ENCODE peak calls at places on chromosomes 16 and 17, in four cellular contexts. W is fibroblast of pulmonary artery, Z is stomach, L is OCI-LY7. M is an unnamed sample.

GRCh38 chr17:31695456-31696090 is 163.5 kb downstream of the COPRS start:
- DNase-seq in W (no peak), L (no peak), Z (no peak), M (no peak)

GRCh38 chr16:16155234-16155633 is 68.1 kb downstream of the ABCC6 start:
- DNase-seq in L (no peak), Z (no peak), W (no peak), M (no peak)

GRCh38 chr16:20866161-20866772 is 33.9 kb downstream of the DCUN1D3 start:
- DNase-seq in L (no peak), W (peak), Z (peak), M (peak)

GRCh38 chr17:47172698-47173565 is 16.2 kb downstream of the CDC27 start:
- DNase-seq in Z (no peak), L (no peak), W (peak), M (no peak)

GRCh38 chr17:75645889-75646625 is 12.8 kb downstream of the SMIM5 start:
- DNase-seq in L (no peak), W (peak), Z (peak), M (peak)

GRCh38 chr16:51107742-51108141 is 43.3 kb downstream of the SALL1 start:
- DNase-seq in W (no peak), L (no peak), Z (no peak), M (no peak)

GRCh38 chr17:869567-870530 is 87.7 kb downstream of the MRM3 start:
- DNase-seq in Z (peak), L (no peak), W (peak), M (peak)

GRCh38 chr16:70250748-70251650 is 741 bp downstream of the EXOSC6 start:
- DNase-seq in W (peak), L (no peak), Z (peak), M (peak)

GRCh38 chr16:23496826-23497542 is 13.3 kb downstream of the GGA2 start:
- DNase-seq in Z (no peak), L (no peak), W (peak), M (peak)

GRCh38 chr17:64385187-64386083 is 5.2 kb downstream of the PECAM1 start:
- DNase-seq in W (peak), L (no peak), Z (no peak), M (peak)

GRCh38 chr17:9865585-9865984 is 39.5 kb downstream of the RCVRN start:
- DNase-seq in W (peak), L (no peak), Z (no peak), M (no peak)

GRCh38 chr17:55783684-55784245 is 32.9 kb downstream of the PCTP start:
- DNase-seq in W (peak), Z (peak), L (no peak), M (peak)

GRCh38 chr16:86977076-86977676 is 340.0 kb downstream of the C16orf95 start:
- DNase-seq in Z (no peak), L (no peak), W (no peak), M (no peak)

GRCh38 chr17:76585649-76586593 is at the start of gene ST6GALNAC2:
- DNase-seq in W (peak), L (no peak), Z (peak), M (peak)

GRCh38 chr17:45129940-45130639 is 2.2 kb downstream of the PLCD3 start:
- DNase-seq in Z (peak), L (no peak), W (no peak), M (peak)

GRCh38 chr16:17149904-17150483 is 320.8 kb downstream of the XYLT1 start:
- DNase-seq in W (no peak), Z (no peak), L (no peak), M (no peak)

GRCh38 chr17:79612468-79613194 is 1.8 kb upstream of the RBFOX3 start:
- DNase-seq in L (peak), W (peak), Z (peak), M (no peak)

GRCh38 chr16:70683146-70683944 is 2.5 kb downstream of the MTSS2 start:
- DNase-seq in L (no peak), Z (no peak), W (no peak), M (no peak)

GRCh38 chr16:25260416-25260815 is 2.8 kb upstream of the ZKSCAN2 start:
- DNase-seq in W (no peak), L (no peak), Z (no peak), M (peak)

GRCh38 chr17:40779181-40779909 is 3.0 kb downstream of the KRT27 start:
- DNase-seq in W (no peak), Z (no peak), L (no peak), M (peak)

GRCh38 chr17:43018008-43018853 is 4.0 kb downstream of the VAT1 start:
- DNase-seq in W (no peak), Z (no peak), L (no peak), M (no peak)

GRCh38 chr16:68825427-68825826 is 17.9 kb upstream of the TANGO6 start:
- DNase-seq in Z (no peak), L (no peak), W (no peak), M (no peak)

GRCh38 chr16:11078812-11079459 is 134.6 kb downstream of the CLEC16A start:
- DNase-seq in L (no peak), W (peak), Z (no peak), M (no peak)

GRCh38 chr16:77967054-77968035 is 55.0 kb upstream of the CLEC3A start:
- DNase-seq in W (no peak), Z (no peak), L (no peak), M (no peak)

GRCh38 chr16:11669380-11670146 is 1.3 kb downstream of the SNN start:
- DNase-seq in W (peak), Z (no peak), L (peak), M (no peak)

GRCh38 chr17:7476474-7476873 is 3.0 kb downstream of the ZBTB4 start:
- DNase-seq in Z (no peak), W (peak), L (no peak), M (peak)

GRCh38 chr17:57694051-57694450 is 51.0 kb downstream of the CCDC182 start:
- DNase-seq in L (no peak), W (no peak), Z (no peak), M (no peak)

DNA sequence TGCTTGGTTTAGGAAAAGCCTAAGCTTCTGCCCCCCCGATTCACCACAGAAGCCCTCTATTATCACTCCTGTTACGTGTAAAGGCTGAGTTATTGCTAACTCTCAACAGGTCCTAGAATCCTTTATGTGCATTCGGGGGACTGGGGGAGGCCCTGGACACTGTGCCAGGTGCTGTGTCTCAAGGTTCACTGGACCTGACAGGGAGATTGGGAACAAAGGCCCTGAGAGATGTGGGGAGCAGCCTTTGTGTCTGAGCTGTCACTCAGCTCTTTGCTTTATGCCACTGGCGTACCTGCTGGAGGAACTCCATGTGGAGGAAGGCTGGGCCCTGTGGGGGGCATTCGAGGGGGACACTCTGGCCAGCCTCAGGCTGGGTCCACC is 65.9 kb downstream of the METRNL start:
- DNase-seq in W (no peak), L (no peak), Z (no peak), M (no peak)
- H3K4me3 ChIP-seq in W (no peak), L (no peak), Z (no peak), M (no peak)

DNA sequence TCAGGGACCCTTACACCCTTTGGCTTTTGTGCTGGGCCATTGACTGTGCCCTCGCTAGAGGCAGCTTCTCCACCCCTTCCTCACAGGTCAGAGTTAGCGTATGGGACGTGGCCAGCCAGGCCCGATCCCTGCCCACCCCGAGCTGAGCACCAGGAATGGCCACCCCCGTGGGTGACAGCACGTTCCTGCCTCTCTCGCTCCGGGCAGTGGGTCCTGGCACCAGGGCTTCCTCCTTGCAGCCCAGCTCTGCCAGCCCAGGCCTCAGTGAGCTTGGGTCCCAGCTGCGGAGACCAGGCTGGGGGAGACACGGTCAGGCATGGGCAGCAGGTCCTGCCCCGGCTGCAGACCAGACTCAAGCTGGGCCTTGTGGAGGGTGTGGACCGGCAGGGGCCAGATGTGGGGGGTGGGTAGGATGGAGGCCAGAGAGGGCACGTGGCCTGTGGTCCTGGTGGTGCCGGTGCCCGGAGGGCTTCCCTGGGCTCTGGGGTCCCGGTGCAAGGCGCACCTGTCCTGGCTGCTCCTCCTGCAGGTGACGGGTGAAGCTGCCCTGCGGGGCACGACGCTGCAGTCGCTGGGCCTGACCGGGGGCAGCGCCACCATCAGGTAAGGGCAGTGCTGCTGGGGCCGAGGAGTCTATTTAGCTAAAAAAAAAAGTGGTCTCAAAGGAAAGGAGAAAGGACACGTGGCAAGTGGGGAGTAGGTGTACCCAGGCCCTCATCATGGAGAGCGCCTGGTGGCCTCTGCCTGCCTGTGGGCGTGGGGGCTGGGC is 18.2 kb downstream of the ASPSCR1 start:
- DNase-seq in Z (no peak), L (no peak), W (no peak), M (no peak)
- TF ChIP-seq CTCF in Z (no peak), L (no peak), W (no peak), M (no peak)

DNA sequence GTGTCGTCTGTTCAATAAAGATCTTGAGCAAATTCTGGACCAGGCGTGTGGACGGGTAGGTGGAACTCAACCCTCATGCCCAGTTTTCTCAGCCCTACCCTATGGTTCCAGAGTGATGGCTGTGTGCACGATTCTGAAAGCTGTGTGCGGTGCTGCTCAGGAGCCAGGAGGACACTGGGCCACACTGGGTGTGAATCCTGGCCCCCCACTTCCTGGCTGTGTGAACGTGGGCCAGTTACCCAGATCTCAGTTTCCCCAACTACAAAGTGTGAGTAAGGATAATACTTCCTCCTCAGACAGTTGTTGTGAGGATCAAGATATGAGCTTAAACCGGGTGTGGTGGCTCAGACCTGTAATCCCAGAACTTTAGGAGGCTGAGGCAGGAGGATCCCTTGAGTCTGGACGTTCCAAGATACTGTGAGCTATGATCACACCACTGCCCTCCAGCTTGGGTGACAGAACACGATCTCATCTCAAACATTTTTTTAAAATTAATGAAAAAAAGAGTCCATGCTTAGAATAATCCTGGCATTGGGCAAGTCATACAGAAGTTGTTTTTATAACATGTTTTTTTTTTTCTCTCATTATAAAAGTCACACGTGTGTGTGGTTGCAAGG is 14.7 kb upstream of the MPRIP start:
- DNase-seq in L (no peak), Z (no peak), W (no peak), M (peak)
- H3K4me3 ChIP-seq in L (no peak), Z (no peak), W (no peak), M (no peak)

GRCh38 chr17:4933646-4934045 is 1.6 kb downstream of the GP1BA start:
- DNase-seq in Z (no peak), W (no peak), L (no peak), M (no peak)

GRCh38 chr17:4932756-4933155 is 679 bp downstream of the GP1BA start:
- DNase-seq in W (no peak), Z (no peak), L (no peak), M (no peak)

GRCh38 chr17:4936436-4936835 is 3.4 kb downstream of the SLC25A11 start:
- DNase-seq in W (no peak), L (no peak), Z (no peak), M (no peak)

GRCh38 chr17:4935650-4936049 is 3.6 kb downstream of the GP1BA start:
- DNase-seq in Z (no peak), W (no peak), L (no peak), M (no peak)

DNA sequence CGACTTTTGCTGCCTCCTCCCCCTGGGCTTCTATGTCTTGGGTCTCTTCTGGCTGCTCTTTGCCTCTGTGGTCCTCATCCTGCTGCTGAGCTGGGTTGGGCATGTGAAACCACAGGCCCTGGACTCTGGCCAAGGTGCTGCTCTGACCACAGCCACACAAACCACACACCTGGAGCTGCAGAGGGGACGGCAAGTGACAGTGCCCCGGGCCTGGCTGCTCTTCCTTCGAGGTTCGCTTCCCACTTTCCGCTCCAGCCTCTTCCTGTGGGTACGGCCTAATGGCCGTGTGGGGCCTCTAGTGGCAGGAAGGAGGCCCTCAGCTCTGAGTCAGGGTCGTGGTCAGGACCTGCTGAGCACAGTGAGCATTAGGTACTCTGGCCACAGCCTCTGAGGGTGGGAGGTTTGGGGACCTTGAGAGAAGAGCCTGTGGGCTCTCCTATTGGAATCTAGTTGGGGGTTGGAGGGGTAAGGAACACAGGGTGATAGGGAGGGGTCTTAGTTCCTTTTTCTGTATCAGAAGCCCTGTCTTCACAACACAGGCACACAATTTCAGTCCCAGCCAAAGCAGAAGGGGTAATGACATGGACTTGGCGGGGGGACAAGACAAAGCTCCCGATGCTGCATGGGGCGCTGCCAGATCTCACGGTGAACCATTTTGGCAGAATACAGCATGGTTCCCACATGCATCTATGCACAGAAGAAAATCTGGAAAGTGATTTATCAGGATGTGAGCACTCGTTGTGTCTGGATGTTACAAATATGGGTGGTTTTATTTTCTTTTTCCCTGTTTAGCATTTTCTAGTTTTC is 2.3 kb downstream of the GP1BA start:
- DNase-seq in W (peak), L (no peak), Z (peak), M (peak)
- TF ChIP-seq CTCF in W (peak), L (peak), Z (no peak), M (peak)

DNA sequence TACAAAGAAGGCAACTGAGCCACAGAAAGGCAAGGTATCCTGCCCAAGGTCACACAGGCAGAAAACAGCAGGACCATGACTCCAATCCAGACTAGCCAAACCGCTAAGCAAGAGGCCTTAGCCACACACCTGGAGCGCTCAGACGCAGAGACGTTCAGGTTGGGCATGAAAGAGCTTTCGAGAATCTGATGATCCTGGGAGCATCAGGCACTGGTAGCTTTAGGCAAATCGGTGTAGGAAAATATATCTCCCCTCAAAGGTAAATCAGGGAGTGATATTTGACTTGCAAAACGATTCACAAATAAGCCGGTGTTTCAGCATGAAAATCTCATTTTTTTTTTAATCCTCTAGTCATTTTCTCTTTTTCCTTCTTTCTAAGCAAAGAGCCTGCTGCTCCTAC is 279.0 kb downstream of the MRTFB start:
- DNase-seq in W (no peak), Z (no peak), L (peak), M (no peak)
- H3K4me3 ChIP-seq in W (no peak), Z (no peak), L (peak), M (no peak)

GRCh38 chr17:33521784-33522183 is 228.7 kb upstream of the ASIC2 start:
- DNase-seq in W (no peak), Z (no peak), L (peak), M (no peak)

GRCh38 chr17:33519692-33520091 is 226.6 kb upstream of the ASIC2 start:
- DNase-seq in W (no peak), Z (no peak), L (no peak), M (no peak)

GRCh38 chr17:33523577-33523981 is 230.5 kb upstream of the ASIC2 start:
- DNase-seq in W (peak), Z (no peak), L (no peak), M (no peak)

GRCh38 chr17:33520404-33521032 is 227.4 kb upstream of the ASIC2 start:
- DNase-seq in W (peak), L (peak), Z (peak), M (peak)

GRCh38 chr17:33522623-33523022 is 229.5 kb upstream of the ASIC2 start:
- DNase-seq in W (no peak), L (no peak), Z (no peak), M (no peak)
- TF ChIP-seq CTCF in W (no peak), L (no peak), Z (no peak), M (no peak)

GRCh38 chr17:48792033-48792798 is 24.8 kb downstream of the TTLL6 start:
- DNase-seq in Z (no peak), L (no peak), W (no peak), M (no peak)
- H3K4me3 ChIP-seq in Z (no peak), L (no peak), W (no peak), M (no peak)

GRCh38 chr16:27927266-27927901 is 136.1 kb downstream of the GSG1L start:
- DNase-seq in L (no peak), Z (no peak), W (no peak), M (no peak)

GRCh38 chr16:27925612-27926011 is 137.9 kb downstream of the GSG1L start:
- DNase-seq in W (no peak), L (no peak), Z (no peak), M (no peak)

GRCh38 chr16:27924411-27925118 is 138.9 kb downstream of the GSG1L start:
- DNase-seq in L (no peak), W (peak), Z (no peak), M (no peak)

GRCh38 chr16:27929818-27930217 is 133.7 kb downstream of the GSG1L start:
- DNase-seq in L (no peak), Z (no peak), W (no peak), M (no peak)

GRCh38 chr16:27928542-27928941 is 135.0 kb downstream of the GSG1L start:
- DNase-seq in W (no peak), Z (no peak), L (no peak), M (no peak)
- TF ChIP-seq CTCF in W (no peak), Z (no peak), L (no peak), M (no peak)

GRCh38 chr16:19709381-19710136 is 8.5 kb downstream of the KNOP1 start:
- DNase-seq in L (no peak), W (no peak), Z (no peak), M (no peak)

GRCh38 chr16:19710191-19710908 is 7.7 kb downstream of the KNOP1 start:
- DNase-seq in Z (no peak), L (no peak), W (no peak), M (no peak)

GRCh38 chr16:19712418-19713058 is 5.5 kb downstream of the KNOP1 start:
- DNase-seq in L (no peak), W (no peak), Z (no peak), M (no peak)

GRCh38 chr16:19711643-19712042 is 6.4 kb downstream of the KNOP1 start:
- DNase-seq in L (no peak), Z (no peak), W (no peak), M (no peak)

DNA sequence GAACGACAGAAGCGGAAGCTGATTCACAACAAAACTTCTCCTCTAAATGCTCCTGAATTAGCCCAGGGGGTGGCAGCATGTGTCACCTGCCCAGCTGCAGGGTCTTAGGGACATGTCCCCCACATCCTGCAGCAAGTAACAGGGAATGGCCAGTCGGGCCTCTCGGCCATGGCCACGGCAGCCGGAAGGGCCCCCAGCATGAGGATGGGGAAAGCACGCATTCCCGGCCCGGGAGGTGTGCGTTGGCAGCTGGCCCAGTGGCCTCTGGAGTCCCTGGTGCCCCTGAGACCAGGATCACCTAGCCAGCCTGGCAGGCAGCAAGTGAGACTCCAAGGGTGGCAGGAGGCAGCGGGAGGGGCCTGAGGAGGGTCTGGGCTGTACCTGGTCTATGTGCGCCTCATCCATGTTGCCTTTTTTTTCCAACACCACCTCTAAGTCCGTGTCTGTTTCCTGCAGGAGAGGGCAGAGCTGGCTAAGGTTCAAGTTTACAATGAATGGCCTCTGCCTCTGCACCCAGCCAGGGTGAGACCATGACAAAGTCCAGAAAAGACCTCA is 7.0 kb downstream of the KNOP1 start:
- DNase-seq in L (no peak), W (no peak), Z (peak), M (no peak)
- H3K4me3 ChIP-seq in L (no peak), W (no peak), Z (no peak), M (no peak)

M was measured in epithelial cell of esophagus.